ENCODE peak calls at places on chromosomes 16 and 17, in ten cellular contexts. One of them, this sample, is unnamed.

GRCh38 chr16:4787627-4788482 is at the start of gene SEPTIN12:
- DNase-seq in islet precursor cell: no peak
- DNase-seq in T-helper 2 cell: no peak
- DNase-seq in activated naive CD8-positive, alpha-beta T cell treated with anti-CD3 and anti-CD28 coated beads for 36 hours: no peak
- DNase-seq in stimulated activated CD8-positive, alpha-beta memory T cell treated with anti-CD3 and anti-CD28 coated beads, Interleukin-4, amount 100 ng/mL, for 24 hours: no peak
- DNase-seq in AG09319: no peak
- DNase-seq in GM06990: no peak
- DNase-seq in NCI-H345: no peak
- DNase-seq in heart right ventricle: no peak
- DNase-seq in DMS153: no peak
- DNase-seq in this sample: no peak

GRCh38 chr17:78029697-78030096 is 71.2 kb downstream of the TNRC6C start:
- DNase-seq in islet precursor cell: no peak
- DNase-seq in T-helper 2 cell: no peak
- DNase-seq in activated naive CD8-positive, alpha-beta T cell treated with anti-CD3 and anti-CD28 coated beads for 36 hours: no peak
- DNase-seq in stimulated activated CD8-positive, alpha-beta memory T cell treated with anti-CD3 and anti-CD28 coated beads, Interleukin-4, amount 100 ng/mL, for 24 hours: no peak
- DNase-seq in AG09319: no peak
- DNase-seq in GM06990: no peak
- DNase-seq in NCI-H345: no peak
- DNase-seq in heart right ventricle: no peak
- DNase-seq in DMS153: no peak
- DNase-seq in this sample: no peak

GRCh38 chr17:27502526-27503324 is 46.5 kb downstream of the KSR1 start:
- DNase-seq in islet precursor cell: peak; percentile 68
- DNase-seq in T-helper 2 cell: no peak
- DNase-seq in activated naive CD8-positive, alpha-beta T cell treated with anti-CD3 and anti-CD28 coated beads for 36 hours: no peak
- DNase-seq in stimulated activated CD8-positive, alpha-beta memory T cell treated with anti-CD3 and anti-CD28 coated beads, Interleukin-4, amount 100 ng/mL, for 24 hours: no peak
- DNase-seq in AG09319: peak; percentile 91
- DNase-seq in GM06990: no peak
- DNase-seq in NCI-H345: no peak
- DNase-seq in heart right ventricle: no peak
- DNase-seq in DMS153: no peak
- DNase-seq in this sample: no peak

GRCh38 chr16:66437391-66437945 is 10.4 kb downstream of the BEAN1 start:
- DNase-seq in islet precursor cell: no peak
- DNase-seq in T-helper 2 cell: no peak
- DNase-seq in activated naive CD8-positive, alpha-beta T cell treated with anti-CD3 and anti-CD28 coated beads for 36 hours: no peak
- DNase-seq in stimulated activated CD8-positive, alpha-beta memory T cell treated with anti-CD3 and anti-CD28 coated beads, Interleukin-4, amount 100 ng/mL, for 24 hours: no peak
- DNase-seq in AG09319: no peak
- DNase-seq in GM06990: no peak
- DNase-seq in NCI-H345: no peak
- DNase-seq in heart right ventricle: no peak
- DNase-seq in DMS153: no peak
- DNase-seq in this sample: no peak

GRCh38 chr17:49882434-49882833 is 34.6 kb upstream of the TAC4 start:
- DNase-seq in islet precursor cell: no peak
- DNase-seq in T-helper 2 cell: no peak
- DNase-seq in activated naive CD8-positive, alpha-beta T cell treated with anti-CD3 and anti-CD28 coated beads for 36 hours: no peak
- DNase-seq in stimulated activated CD8-positive, alpha-beta memory T cell treated with anti-CD3 and anti-CD28 coated beads, Interleukin-4, amount 100 ng/mL, for 24 hours: no peak
- DNase-seq in AG09319: no peak
- DNase-seq in GM06990: no peak
- DNase-seq in NCI-H345: no peak
- DNase-seq in heart right ventricle: no peak
- DNase-seq in DMS153: no peak
- DNase-seq in this sample: no peak

GRCh38 chr16:53967172-53967571 is 263.2 kb downstream of the FTO start:
- DNase-seq in islet precursor cell: no peak
- DNase-seq in T-helper 2 cell: no peak
- DNase-seq in activated naive CD8-positive, alpha-beta T cell treated with anti-CD3 and anti-CD28 coated beads for 36 hours: no peak
- DNase-seq in stimulated activated CD8-positive, alpha-beta memory T cell treated with anti-CD3 and anti-CD28 coated beads, Interleukin-4, amount 100 ng/mL, for 24 hours: no peak
- DNase-seq in AG09319: no peak
- DNase-seq in GM06990: no peak
- DNase-seq in NCI-H345: no peak
- DNase-seq in heart right ventricle: no peak
- DNase-seq in DMS153: no peak
- DNase-seq in this sample: no peak

GRCh38 chr17:17343896-17344506 is 40.8 kb downstream of the NT5M start:
- DNase-seq in islet precursor cell: no peak
- DNase-seq in T-helper 2 cell: no peak
- DNase-seq in activated naive CD8-positive, alpha-beta T cell treated with anti-CD3 and anti-CD28 coated beads for 36 hours: no peak
- DNase-seq in stimulated activated CD8-positive, alpha-beta memory T cell treated with anti-CD3 and anti-CD28 coated beads, Interleukin-4, amount 100 ng/mL, for 24 hours: no peak
- DNase-seq in AG09319: no peak
- DNase-seq in GM06990: no peak
- DNase-seq in NCI-H345: no peak
- DNase-seq in heart right ventricle: no peak
- DNase-seq in DMS153: no peak
- DNase-seq in this sample: no peak

GRCh38 chr17:40399185-40399584 is 18.5 kb downstream of the TOP2A start:
- DNase-seq in islet precursor cell: no peak
- DNase-seq in T-helper 2 cell: no peak
- DNase-seq in activated naive CD8-positive, alpha-beta T cell treated with anti-CD3 and anti-CD28 coated beads for 36 hours: no peak
- DNase-seq in stimulated activated CD8-positive, alpha-beta memory T cell treated with anti-CD3 and anti-CD28 coated beads, Interleukin-4, amount 100 ng/mL, for 24 hours: no peak
- DNase-seq in AG09319: peak; percentile 34
- DNase-seq in GM06990: no peak
- DNase-seq in NCI-H345: peak; percentile 32
- DNase-seq in heart right ventricle: no peak
- DNase-seq in DMS153: peak; percentile 10
- DNase-seq in this sample: no peak

GRCh38 chr17:50199651-50200446 is 1.6 kb downstream of the COL1A1 start:
- DNase-seq in islet precursor cell: peak; percentile 99
- DNase-seq in T-helper 2 cell: peak; percentile 46
- DNase-seq in activated naive CD8-positive, alpha-beta T cell treated with anti-CD3 and anti-CD28 coated beads for 36 hours: peak; percentile 75
- DNase-seq in stimulated activated CD8-positive, alpha-beta memory T cell treated with anti-CD3 and anti-CD28 coated beads, Interleukin-4, amount 100 ng/mL, for 24 hours: peak; percentile 38
- DNase-seq in AG09319: peak; percentile 93
- DNase-seq in GM06990: peak; percentile 69
- DNase-seq in NCI-H345: peak; percentile 80
- DNase-seq in heart right ventricle: peak; percentile 87
- DNase-seq in DMS153: peak; percentile 57
- DNase-seq in this sample: no peak

GRCh38 chr17:44348234-44348987 is 3.3 kb downstream of the GRN start:
- DNase-seq in islet precursor cell: no peak
- DNase-seq in T-helper 2 cell: no peak
- DNase-seq in activated naive CD8-positive, alpha-beta T cell treated with anti-CD3 and anti-CD28 coated beads for 36 hours: no peak
- DNase-seq in stimulated activated CD8-positive, alpha-beta memory T cell treated with anti-CD3 and anti-CD28 coated beads, Interleukin-4, amount 100 ng/mL, for 24 hours: no peak
- DNase-seq in AG09319: no peak
- DNase-seq in GM06990: peak; percentile 85
- DNase-seq in NCI-H345: no peak
- DNase-seq in heart right ventricle: no peak
- DNase-seq in DMS153: no peak
- DNase-seq in this sample: no peak

GRCh38 chr16:62738631-62739030 is 702.4 kb upstream of the CDH8 start:
- DNase-seq in islet precursor cell: no peak
- DNase-seq in T-helper 2 cell: no peak
- DNase-seq in activated naive CD8-positive, alpha-beta T cell treated with anti-CD3 and anti-CD28 coated beads for 36 hours: no peak
- DNase-seq in stimulated activated CD8-positive, alpha-beta memory T cell treated with anti-CD3 and anti-CD28 coated beads, Interleukin-4, amount 100 ng/mL, for 24 hours: no peak
- DNase-seq in AG09319: no peak
- DNase-seq in GM06990: no peak
- DNase-seq in NCI-H345: no peak
- DNase-seq in heart right ventricle: no peak
- DNase-seq in DMS153: no peak
- DNase-seq in this sample: no peak

GRCh38 chr17:76379646-76380376 is 4.6 kb upstream of the SPHK1 start:
- DNase-seq in islet precursor cell: no peak
- DNase-seq in T-helper 2 cell: no peak
- DNase-seq in activated naive CD8-positive, alpha-beta T cell treated with anti-CD3 and anti-CD28 coated beads for 36 hours: no peak
- DNase-seq in stimulated activated CD8-positive, alpha-beta memory T cell treated with anti-CD3 and anti-CD28 coated beads, Interleukin-4, amount 100 ng/mL, for 24 hours: no peak
- DNase-seq in AG09319: no peak
- DNase-seq in GM06990: no peak
- DNase-seq in NCI-H345: no peak
- DNase-seq in heart right ventricle: no peak
- DNase-seq in DMS153: no peak
- DNase-seq in this sample: no peak

GRCh38 chr16:67672739-67673662 is 6.4 kb downstream of the C16orf86 start:
- DNase-seq in islet precursor cell: peak; percentile 85
- DNase-seq in T-helper 2 cell: no peak
- DNase-seq in activated naive CD8-positive, alpha-beta T cell treated with anti-CD3 and anti-CD28 coated beads for 36 hours: peak; percentile 48
- DNase-seq in stimulated activated CD8-positive, alpha-beta memory T cell treated with anti-CD3 and anti-CD28 coated beads, Interleukin-4, amount 100 ng/mL, for 24 hours: no peak
- DNase-seq in AG09319: peak; percentile 15
- DNase-seq in GM06990: no peak
- DNase-seq in NCI-H345: no peak
- DNase-seq in heart right ventricle: peak; percentile 66
- DNase-seq in DMS153: peak; percentile 28
- DNase-seq in this sample: no peak

GRCh38 chr16:71623597-71623996 is 2.4 kb upstream of the MARVELD3 start:
- DNase-seq in islet precursor cell: no peak
- DNase-seq in T-helper 2 cell: no peak
- DNase-seq in activated naive CD8-positive, alpha-beta T cell treated with anti-CD3 and anti-CD28 coated beads for 36 hours: no peak
- DNase-seq in stimulated activated CD8-positive, alpha-beta memory T cell treated with anti-CD3 and anti-CD28 coated beads, Interleukin-4, amount 100 ng/mL, for 24 hours: no peak
- DNase-seq in AG09319: no peak
- DNase-seq in GM06990: no peak
- DNase-seq in NCI-H345: no peak
- DNase-seq in heart right ventricle: no peak
- DNase-seq in DMS153: no peak
- DNase-seq in this sample: no peak

GRCh38 chr16:89359296-89360147 is 130.8 kb downstream of the ANKRD11 start:
- DNase-seq in islet precursor cell: no peak
- DNase-seq in T-helper 2 cell: no peak
- DNase-seq in activated naive CD8-positive, alpha-beta T cell treated with anti-CD3 and anti-CD28 coated beads for 36 hours: no peak
- DNase-seq in stimulated activated CD8-positive, alpha-beta memory T cell treated with anti-CD3 and anti-CD28 coated beads, Interleukin-4, amount 100 ng/mL, for 24 hours: no peak
- DNase-seq in AG09319: no peak
- DNase-seq in GM06990: no peak
- DNase-seq in NCI-H345: no peak
- DNase-seq in heart right ventricle: no peak
- DNase-seq in DMS153: no peak
- DNase-seq in this sample: no peak

GRCh38 chr17:41972571-41973411 is 6.2 kb downstream of the CNP start:
- DNase-seq in islet precursor cell: peak; percentile 57
- DNase-seq in T-helper 2 cell: no peak
- DNase-seq in activated naive CD8-positive, alpha-beta T cell treated with anti-CD3 and anti-CD28 coated beads for 36 hours: no peak
- DNase-seq in stimulated activated CD8-positive, alpha-beta memory T cell treated with anti-CD3 and anti-CD28 coated beads, Interleukin-4, amount 100 ng/mL, for 24 hours: no peak
- DNase-seq in AG09319: no peak
- DNase-seq in GM06990: no peak
- DNase-seq in NCI-H345: peak; percentile 17
- DNase-seq in heart right ventricle: peak; percentile 55
- DNase-seq in DMS153: peak; percentile 68
- DNase-seq in this sample: no peak

GRCh38 chr17:50146927-50147640 is 3.4 kb downstream of the PPP1R9B start:
- DNase-seq in islet precursor cell: no peak
- DNase-seq in T-helper 2 cell: no peak
- DNase-seq in activated naive CD8-positive, alpha-beta T cell treated with anti-CD3 and anti-CD28 coated beads for 36 hours: no peak
- DNase-seq in stimulated activated CD8-positive, alpha-beta memory T cell treated with anti-CD3 and anti-CD28 coated beads, Interleukin-4, amount 100 ng/mL, for 24 hours: no peak
- DNase-seq in AG09319: no peak
- DNase-seq in GM06990: no peak
- DNase-seq in NCI-H345: no peak
- DNase-seq in heart right ventricle: no peak
- DNase-seq in DMS153: no peak
- DNase-seq in this sample: no peak

GRCh38 chr17:5254414-5254813 is 19.8 kb upstream of the SCIMP start:
- DNase-seq in islet precursor cell: no peak
- DNase-seq in T-helper 2 cell: no peak
- DNase-seq in activated naive CD8-positive, alpha-beta T cell treated with anti-CD3 and anti-CD28 coated beads for 36 hours: no peak
- DNase-seq in stimulated activated CD8-positive, alpha-beta memory T cell treated with anti-CD3 and anti-CD28 coated beads, Interleukin-4, amount 100 ng/mL, for 24 hours: no peak
- DNase-seq in AG09319: no peak
- DNase-seq in GM06990: no peak
- DNase-seq in NCI-H345: no peak
- DNase-seq in heart right ventricle: no peak
- DNase-seq in DMS153: no peak
- DNase-seq in this sample: no peak

GRCh38 chr17:47866941-47867340 is 16.0 kb upstream of the SP6 start:
- DNase-seq in islet precursor cell: no peak
- DNase-seq in T-helper 2 cell: no peak
- DNase-seq in activated naive CD8-positive, alpha-beta T cell treated with anti-CD3 and anti-CD28 coated beads for 36 hours: no peak
- DNase-seq in stimulated activated CD8-positive, alpha-beta memory T cell treated with anti-CD3 and anti-CD28 coated beads, Interleukin-4, amount 100 ng/mL, for 24 hours: no peak
- DNase-seq in AG09319: no peak
- DNase-seq in GM06990: no peak
- DNase-seq in NCI-H345: no peak
- DNase-seq in heart right ventricle: no peak
- DNase-seq in DMS153: no peak
- DNase-seq in this sample: no peak

GRCh38 chr16:57264950-57265371 is 19.5 kb downstream of the PLLP start:
- DNase-seq in islet precursor cell: no peak
- DNase-seq in T-helper 2 cell: no peak
- DNase-seq in activated naive CD8-positive, alpha-beta T cell treated with anti-CD3 and anti-CD28 coated beads for 36 hours: no peak
- DNase-seq in stimulated activated CD8-positive, alpha-beta memory T cell treated with anti-CD3 and anti-CD28 coated beads, Interleukin-4, amount 100 ng/mL, for 24 hours: no peak
- DNase-seq in AG09319: no peak
- DNase-seq in GM06990: no peak
- DNase-seq in NCI-H345: no peak
- DNase-seq in heart right ventricle: no peak
- DNase-seq in DMS153: peak; percentile 19
- DNase-seq in this sample: no peak

GRCh38 chr17:67620636-67621035 is 97.1 kb upstream of the NOL11 start:
- DNase-seq in islet precursor cell: no peak
- DNase-seq in T-helper 2 cell: no peak
- DNase-seq in activated naive CD8-positive, alpha-beta T cell treated with anti-CD3 and anti-CD28 coated beads for 36 hours: no peak
- DNase-seq in stimulated activated CD8-positive, alpha-beta memory T cell treated with anti-CD3 and anti-CD28 coated beads, Interleukin-4, amount 100 ng/mL, for 24 hours: no peak
- DNase-seq in AG09319: no peak
- DNase-seq in GM06990: no peak
- DNase-seq in NCI-H345: no peak
- DNase-seq in heart right ventricle: no peak
- DNase-seq in DMS153: no peak
- DNase-seq in this sample: no peak

GRCh38 chr16:66480265-66481080 is 53.4 kb downstream of the BEAN1 start:
- DNase-seq in islet precursor cell: peak; percentile 43
- DNase-seq in T-helper 2 cell: no peak
- DNase-seq in activated naive CD8-positive, alpha-beta T cell treated with anti-CD3 and anti-CD28 coated beads for 36 hours: no peak
- DNase-seq in stimulated activated CD8-positive, alpha-beta memory T cell treated with anti-CD3 and anti-CD28 coated beads, Interleukin-4, amount 100 ng/mL, for 24 hours: no peak
- DNase-seq in AG09319: no peak
- DNase-seq in GM06990: no peak
- DNase-seq in NCI-H345: no peak
- DNase-seq in heart right ventricle: no peak
- DNase-seq in DMS153: no peak
- DNase-seq in this sample: no peak

GRCh38 chr17:78903101-78903779 is at the start of gene CEP295NL:
- DNase-seq in islet precursor cell: peak; percentile 81
- DNase-seq in T-helper 2 cell: no peak
- DNase-seq in activated naive CD8-positive, alpha-beta T cell treated with anti-CD3 and anti-CD28 coated beads for 36 hours: peak; percentile 38
- DNase-seq in stimulated activated CD8-positive, alpha-beta memory T cell treated with anti-CD3 and anti-CD28 coated beads, Interleukin-4, amount 100 ng/mL, for 24 hours: no peak
- DNase-seq in AG09319: no peak
- DNase-seq in GM06990: no peak
- DNase-seq in NCI-H345: no peak
- DNase-seq in heart right ventricle: no peak
- DNase-seq in DMS153: no peak
- DNase-seq in this sample: no peak

GRCh38 chr17:74444406-74444805 is 12.5 kb downstream of the GPRC5C start:
- DNase-seq in islet precursor cell: peak; percentile 57
- DNase-seq in T-helper 2 cell: no peak
- DNase-seq in activated naive CD8-positive, alpha-beta T cell treated with anti-CD3 and anti-CD28 coated beads for 36 hours: no peak
- DNase-seq in stimulated activated CD8-positive, alpha-beta memory T cell treated with anti-CD3 and anti-CD28 coated beads, Interleukin-4, amount 100 ng/mL, for 24 hours: no peak
- DNase-seq in AG09319: no peak
- DNase-seq in GM06990: no peak
- DNase-seq in NCI-H345: no peak
- DNase-seq in heart right ventricle: peak; percentile 63
- DNase-seq in DMS153: no peak
- DNase-seq in this sample: no peak